ENCODE peak calls at places on chromosomes 12 and 14, in six cellular contexts. T is hypothalamus, H is NCI-H146, F is WTC11, P is psoas muscle, L is iPS-NIHi11. A is an unnamed sample.

GRCh38 chr12:19080918-19081317 is 48.6 kb upstream of the PLEKHA5 start:
- DNase-seq in P (no peak), F (no peak), T (no peak), H (no peak), L (no peak), A (no peak)

GRCh38 chr14:102915292-102916110 is 7.0 kb upstream of the AMN start:
- DNase-seq in F (no peak), T (no peak), L (no peak), P (no peak), H (no peak), A (no peak)

GRCh38 chr14:57182760-57183503 is 85.8 kb downstream of the EXOC5 start:
- DNase-seq in H (peak; percentile 27), T (no peak), P (no peak), F (peak; percentile 45), L (peak; percentile 63), A (no peak)

GRCh38 chr12:70258605-70259403 is 15.6 kb downstream of the CNOT2 start:
- DNase-seq in H (peak; percentile 23), L (no peak), F (no peak), T (no peak), P (no peak), A (no peak)

GRCh38 chr14:24873551-24873950 is 176.4 kb downstream of the STXBP6 start:
- DNase-seq in L (no peak), P (no peak), F (no peak), T (no peak), H (no peak), A (no peak)

GRCh38 chr14:53043107-53043704 is 92.4 kb upstream of the FERMT2 start:
- DNase-seq in F (no peak), L (no peak), T (no peak), P (peak; percentile 18), H (no peak), A (no peak)

GRCh38 chr12:19970116-19970515 is 398.2 kb upstream of the PDE3A start:
- DNase-seq in T (no peak), P (no peak), L (no peak), H (no peak), F (no peak), A (no peak)

GRCh38 chr12:52848661-52849255 is at the start of gene KRT78:
- DNase-seq in F (no peak), H (no peak), L (no peak), T (no peak), P (no peak), A (no peak)

GRCh38 chr12:65643171-65643570 is 181.1 kb upstream of the HMGA2 start:
- DNase-seq in H (no peak), T (no peak), L (no peak), P (no peak), F (no peak), A (no peak)

GRCh38 chr12:19489168-19489567 is 49.9 kb downstream of the AEBP2 start:
- DNase-seq in T (no peak), H (no peak), L (no peak), P (no peak), F (no peak), A (no peak)

GRCh38 chr14:46352876-46353275 is 298.7 kb downstream of the RPL10L start:
- DNase-seq in P (no peak), H (no peak), L (no peak), T (no peak), F (no peak), A (no peak)

GRCh38 chr14:102020058-102020971 is 55.9 kb downstream of the DYNC1H1 start:
- DNase-seq in L (no peak), T (no peak), H (no peak), F (no peak), P (no peak), A (no peak)

GRCh38 chr12:15662983-15663659 is 126.1 kb downstream of the EPS8 start:
- DNase-seq in H (no peak), T (no peak), P (no peak), L (no peak), F (no peak), A (no peak)

GRCh38 chr12:68746572-68747180 is 700 bp downstream of the SLC35E3 start:
- DNase-seq in T (no peak), L (peak; percentile 49), F (peak; percentile 22), P (peak; percentile 65), H (peak; percentile 60), A (peak; percentile 37)

GRCh38 chr12:65875635-65876034 is 51.4 kb downstream of the HMGA2 start:
- DNase-seq in L (no peak), T (no peak), P (no peak), H (no peak), F (no peak), A (no peak)

GRCh38 chr12:6276247-6276887 is 34.1 kb upstream of the PLEKHG6 start:
- DNase-seq in T (no peak), F (no peak), H (no peak), L (no peak), P (no peak), A (no peak)

GRCh38 chr12:117485984-117486839 is 124.8 kb upstream of the NOS1 start:
- DNase-seq in P (no peak), L (no peak), F (no peak), H (peak; percentile 81), T (no peak), A (no peak)

A was measured in anterior cingulate cortex.